ENCODE peak calls at places on chromosomes 4 and X, in six cellular contexts. R is CD4-positive, alpha-beta T cell; C is heart right ventricle; Z is natural killer cell; E is cardiac fibroblast; D is psoas muscle. U is an unnamed sample.

GRCh38 chr4:81095411-81095810 is 64.9 kb downstream of the BMP3 start:
- DNase-seq in R (no peak), C (no peak), Z (no peak), E (no peak), D (no peak), U (no peak)

GRCh38 chr4:56330691-56331090 is 56.6 kb downstream of the AASDH start:
- DNase-seq in R (no peak), C (no peak), Z (no peak), E (no peak), D (no peak), U (no peak)

GRCh38 chrX:45756562-45756961 is 555.9 kb upstream of the DIPK2B start:
- DNase-seq in R (no peak), C (no peak), Z (no peak), E (peak; percentile 32), D (no peak), U (no peak)

GRCh38 chr4:70746179-70746839 is 24.5 kb downstream of the RUFY3 start:
- DNase-seq in R (no peak), C (no peak), Z (no peak), E (peak; percentile 91), D (no peak), U (no peak)

GRCh38 chrX:45309096-45309495 is 108.4 kb upstream of the DIPK2B start:
- DNase-seq in R (no peak), C (no peak), Z (no peak), E (peak; percentile 3), D (no peak), U (no peak)

GRCh38 chr4:110959041-110959643 is 336.3 kb upstream of the PITX2 start:
- DNase-seq in R (no peak), C (no peak), Z (no peak), E (peak; percentile 40), D (no peak), U (no peak)

GRCh38 chr4:126004936-126005335 is 690.2 kb downstream of the FAT4 start:
- DNase-seq in R (no peak), C (no peak), Z (no peak), E (peak; percentile 41), D (no peak), U (no peak)

GRCh38 chrX:135973025-135973547 is 702 bp downstream of the MMGT1 start:
- DNase-seq in R (no peak), C (no peak), Z (no peak), E (peak; percentile 42), D (no peak), U (no peak)

GRCh38 chrX:11792461-11793421 is 34.7 kb downstream of the MSL3 start:
- DNase-seq in R (peak; percentile 16), C (no peak), Z (peak; percentile 15), E (no peak), D (no peak), U (no peak)

GRCh38 chr4:18406220-18406619 is 384.7 kb upstream of the LCORL start:
- DNase-seq in R (no peak), C (no peak), Z (no peak), E (no peak), D (no peak), U (no peak)

GRCh38 chr4:124206779-124207605 is 505.5 kb downstream of the ANKRD50 start:
- DNase-seq in R (no peak), C (no peak), Z (no peak), E (peak; percentile 87), D (no peak), U (no peak)

GRCh38 chr4:89222171-89222570 is 85.4 kb downstream of the GPRIN3 start:
- DNase-seq in R (no peak), C (no peak), Z (no peak), E (no peak), D (no peak), U (no peak)

GRCh38 chr4:8729408-8730149 is 137.0 kb downstream of the CPZ start:
- DNase-seq in R (no peak), C (no peak), Z (peak; percentile 4), E (no peak), D (no peak), U (no peak)

GRCh38 chr4:21811576-21811975 is 137.0 kb downstream of the KCNIP4 start:
- DNase-seq in R (no peak), C (no peak), Z (no peak), E (peak; percentile 34), D (no peak), U (no peak)

GRCh38 chrX:123171781-123172180 is 12.3 kb upstream of the GRIA3 start:
- DNase-seq in R (no peak), C (no peak), Z (no peak), E (peak; percentile 73), D (no peak), U (no peak)

GRCh38 chrX:44203791-44204190 is 139.7 kb downstream of the EFHC2 start:
- DNase-seq in R (no peak), C (no peak), Z (no peak), E (no peak), D (no peak), U (no peak)

GRCh38 chrX:79588233-79588632 is 221.1 kb upstream of the ITM2A start:
- DNase-seq in R (no peak), C (no peak), Z (no peak), E (no peak), D (no peak), U (no peak)

DNA sequence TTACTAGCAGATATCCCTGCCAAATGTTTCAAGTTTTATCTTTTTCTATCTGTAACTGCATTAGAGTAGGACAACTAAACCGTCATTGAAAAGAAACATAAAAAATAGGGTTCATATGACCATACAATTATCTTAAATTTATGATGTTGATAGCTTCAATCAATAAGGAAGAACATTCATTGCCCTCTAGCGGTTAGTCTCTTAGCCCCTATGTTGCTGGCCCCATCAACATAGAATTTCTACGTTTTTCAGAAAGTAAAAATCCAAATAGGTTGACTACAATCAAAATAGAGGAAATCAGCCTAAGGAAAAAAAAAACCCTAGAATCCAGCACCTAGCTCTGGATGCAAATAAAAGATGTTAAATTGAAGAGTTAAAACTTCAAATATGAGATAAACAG is 225.1 kb upstream of the ITM2A start:
- DNase-seq in R (no peak), C (no peak), Z (no peak), E (no peak), D (no peak), U (no peak)
- TF ChIP-seq CTCF in R (no peak), C (no peak), Z (no peak), E (no peak), D (no peak), U (peak; percentile 45)

DNA sequence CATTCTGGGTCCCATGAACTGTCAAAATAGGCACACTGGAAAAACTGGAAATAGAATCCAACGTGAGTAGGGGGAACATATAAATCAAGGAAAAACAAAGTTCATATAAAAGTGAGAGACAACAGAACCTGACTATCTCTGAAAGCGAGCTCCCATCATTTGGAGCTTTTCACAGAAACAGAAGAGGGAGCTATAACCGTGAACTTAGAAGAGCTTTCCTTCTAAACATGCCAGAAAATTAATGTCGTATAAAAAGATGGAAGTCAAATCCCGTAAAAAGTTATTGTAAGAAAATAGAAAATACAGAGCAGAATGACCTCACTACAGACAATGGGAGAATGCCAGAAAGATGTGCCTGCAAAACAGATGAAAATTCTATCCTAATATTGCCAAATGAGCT is 23.9 kb upstream of the HSD17B10 start:
- DNase-seq in R (no peak), C (no peak), Z (no peak), E (peak; percentile 48), D (no peak), U (no peak)
- TF ChIP-seq CTCF in R (no peak), C (no peak), Z (no peak), E (peak; percentile 19), D (no peak), U (no peak)

DNA sequence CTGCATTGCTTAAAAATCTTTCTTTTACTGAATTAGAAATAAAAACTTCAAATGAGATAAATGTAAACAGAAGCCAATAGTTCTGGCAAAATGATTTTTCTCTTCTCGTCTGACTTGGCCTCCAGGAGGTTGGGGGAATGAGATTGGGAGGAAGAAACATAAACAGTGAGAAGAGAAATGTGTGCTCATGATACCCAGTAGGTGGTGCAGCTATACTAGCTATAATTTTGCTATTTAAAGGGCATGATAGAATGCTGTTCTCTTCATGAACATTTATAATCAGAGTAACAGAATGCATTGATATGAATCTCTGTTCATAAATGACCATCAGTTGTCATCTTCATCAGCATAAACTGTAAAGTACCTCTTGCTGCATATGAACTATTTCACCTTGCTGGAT is 85.5 kb downstream of the TACR3 start:
- DNase-seq in R (no peak), C (no peak), Z (no peak), E (no peak), D (no peak), U (no peak)
- TF ChIP-seq CTCF in R (no peak), C (no peak), Z (no peak), E (no peak), D (no peak), U (no peak)

GRCh38 chrX:148555101-148555500 is 54.7 kb downstream of the AFF2 start:
- DNase-seq in R (no peak), C (no peak), Z (no peak), E (no peak), D (no peak), U (no peak)

GRCh38 chrX:148556498-148556897 is 56.1 kb downstream of the AFF2 start:
- DNase-seq in R (no peak), C (no peak), Z (no peak), E (no peak), D (no peak), U (no peak)

DNA sequence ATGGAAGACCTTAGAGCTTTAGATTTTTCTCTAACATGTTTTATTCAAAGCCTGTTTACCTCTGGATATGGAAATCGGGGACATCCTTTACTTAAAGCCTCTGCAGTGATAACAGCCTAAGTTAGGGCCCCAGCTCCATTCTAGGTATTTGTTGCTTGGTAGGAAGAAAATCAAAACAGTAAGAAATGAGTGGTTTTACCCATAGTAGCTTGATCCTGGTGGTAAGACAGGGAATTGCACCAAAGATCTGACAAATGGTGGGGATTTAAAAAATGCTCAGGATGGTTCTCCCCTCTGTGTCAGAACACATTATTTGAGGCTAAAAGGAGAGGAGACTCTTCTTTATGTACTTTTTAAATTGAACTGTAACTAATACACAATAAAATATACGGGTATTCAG is 52.4 kb downstream of the AFF2 start:
- DNase-seq in R (no peak), C (no peak), Z (no peak), E (no peak), D (no peak), U (no peak)
- TF ChIP-seq CTCF in R (no peak), C (no peak), Z (no peak), E (peak; percentile 14), D (no peak), U (peak; percentile 24)

GRCh38 chrX:154049209-154050112 is 29.8 kb upstream of the IRAK1 start:
- DNase-seq in R (no peak), C (no peak), Z (no peak), E (no peak), D (no peak), U (no peak)

GRCh38 chrX:154050113-154050495 is 30.4 kb upstream of the IRAK1 start:
- DNase-seq in R (no peak), C (no peak), Z (no peak), E (no peak), D (no peak), U (no peak)

GRCh38 chrX:154048398-154048797 is 28.7 kb upstream of the IRAK1 start:
- DNase-seq in R (no peak), C (no peak), Z (no peak), E (no peak), D (no peak), U (no peak)

GRCh38 chrX:154047266-154047665 is 27.6 kb upstream of the IRAK1 start:
- DNase-seq in R (no peak), C (no peak), Z (no peak), E (no peak), D (no peak), U (no peak)

GRCh38 chrX:154051210-154051810 is 31.6 kb upstream of the IRAK1 start:
- DNase-seq in R (peak; percentile 61), C (peak; percentile 41), Z (peak; percentile 47), E (peak; percentile 71), D (peak; percentile 58), U (peak; percentile 33)
- TF ChIP-seq CTCF in R (peak; percentile 59), C (peak; percentile 65), Z (peak; percentile 56), E (peak; percentile 74), D (peak; percentile 75), U (peak; percentile 61)

U was measured in progenitor cell of endocrine pancreas.